ENCODE peak calls at places on chromosome 2, in seven cellular contexts. T is left ventricle myocardium inferior, Q is astrocyte of the spinal cord, B is lung, M is HCT116, F is AG04450, Z is right atrium auricular region. J is an unnamed sample.

GRCh38 chr2:16553222-16553621 is 112.4 kb downstream of the CYRIA start:
- DNase-seq in F (no peak), Q (peak; percentile 42), B (peak; percentile 45), Z (no peak), M (peak; percentile 32), T (no peak), J (peak; percentile 55)

GRCh38 chr2:16106619-16107018 is 166.3 kb downstream of the MYCN start:
- DNase-seq in Q (no peak), T (no peak), F (no peak), Z (no peak), M (no peak), B (no peak), J (no peak)

GRCh38 chr2:23954325-23955014 is 14.2 kb downstream of the UBXN2A start:
- DNase-seq in M (no peak), F (no peak), Q (no peak), T (no peak), Z (no peak), B (no peak), J (no peak)

GRCh38 chr2:181036848-181037603 is 56.6 kb downstream of the UBE2E3 start:
- DNase-seq in B (no peak), M (no peak), Z (no peak), F (peak; percentile 20), T (no peak), Q (peak; percentile 74), J (no peak)

GRCh38 chr2:25294573-25295462 is 46.9 kb downstream of the DNMT3A start:
- DNase-seq in Z (peak; percentile 75), T (peak; percentile 83), F (no peak), Q (peak; percentile 35), M (peak; percentile 12), B (peak; percentile 84), J (no peak)

GRCh38 chr2:134933732-134934131 is 15.1 kb downstream of the CCNT2 start:
- DNase-seq in Z (no peak), B (no peak), Q (no peak), M (no peak), T (no peak), F (no peak), J (no peak)

GRCh38 chr2:183032200-183032794 is 6.0 kb downstream of the NCKAP1 start:
- DNase-seq in T (no peak), Q (peak; percentile 17), Z (no peak), B (no peak), F (no peak), M (no peak), J (no peak)

GRCh38 chr2:236862526-236862925 is 223.2 kb upstream of the COPS8 start:
- DNase-seq in B (peak; percentile 13), M (no peak), Z (peak; percentile 47), F (no peak), T (no peak), Q (no peak), J (no peak)

GRCh38 chr2:165499131-165499530 is 29.6 kb downstream of the CSRNP3 start:
- DNase-seq in Z (no peak), B (no peak), M (no peak), F (no peak), Q (no peak), T (no peak), J (no peak)

GRCh38 chr2:86087936-86088850 is 17.5 kb downstream of the POLR1A start:
- DNase-seq in B (no peak), T (no peak), F (no peak), Z (peak; percentile 52), Q (no peak), M (no peak), J (no peak)
- TF ChIP-seq CTCF in B (no peak), T (peak; percentile 29), F (peak; percentile 36), Z (no peak), Q (peak; percentile 49), M (peak; percentile 67), J (peak; percentile 66)

DNA sequence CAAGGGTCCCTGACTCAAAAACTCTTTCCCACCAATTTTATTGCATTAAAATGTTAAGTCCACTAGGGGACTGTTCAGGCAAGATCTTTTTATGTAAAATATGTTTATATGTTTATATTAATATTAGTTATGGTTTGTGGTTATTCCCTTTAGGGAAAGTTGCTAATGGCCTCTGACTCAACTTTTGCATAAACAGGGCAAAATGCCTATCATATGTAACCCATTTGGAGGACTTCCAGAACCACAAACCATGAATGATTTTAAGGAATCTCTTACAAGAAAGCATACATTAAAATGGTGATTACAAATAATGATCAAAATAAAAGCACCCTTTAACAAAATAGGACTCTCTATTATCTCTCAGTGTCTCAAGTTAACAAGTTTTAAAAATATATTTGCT is 1484.6 kb upstream of the ZEB2 start:
- DNase-seq in F (peak; percentile 30), Q (peak; percentile 83), Z (no peak), M (no peak), T (no peak), B (no peak), J (no peak)
- TF ChIP-seq CTCF in F (no peak), Q (no peak), Z (no peak), M (no peak), T (no peak), B (no peak), J (no peak)

DNA sequence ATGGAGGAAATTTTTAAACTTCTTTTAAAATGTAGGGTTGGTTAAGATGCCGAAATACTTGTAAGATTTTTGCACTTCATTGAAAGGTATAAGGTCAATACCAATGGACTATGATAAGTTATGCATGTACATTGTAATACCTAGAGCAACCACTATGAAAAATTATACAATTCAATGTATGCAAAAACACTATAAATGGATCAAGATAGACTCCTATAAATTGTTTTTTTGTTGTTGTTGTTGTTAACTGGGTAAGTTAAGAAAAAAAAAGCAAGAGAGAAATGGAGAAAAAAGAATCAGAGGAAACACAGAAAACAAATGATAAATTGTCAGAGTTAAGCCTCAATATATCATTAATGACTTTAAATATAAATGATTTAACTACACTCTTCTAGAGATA is 421.2 kb downstream of the TMEM182 start:
- DNase-seq in B (no peak), Q (no peak), M (no peak), T (no peak), F (no peak), Z (no peak), J (no peak)
- TF ChIP-seq CTCF in B (no peak), Q (no peak), M (no peak), T (no peak), F (no peak), Z (no peak), J (peak; percentile 80)

GRCh38 chr2:217638533-217638932 is 364.3 kb downstream of the TNS1 start:
- DNase-seq in F (no peak), M (no peak), Q (no peak), T (no peak), Z (no peak), B (no peak), J (no peak)
- TF ChIP-seq CTCF in F (no peak), M (no peak), Q (no peak), T (no peak), Z (no peak), B (no peak), J (no peak)

DNA sequence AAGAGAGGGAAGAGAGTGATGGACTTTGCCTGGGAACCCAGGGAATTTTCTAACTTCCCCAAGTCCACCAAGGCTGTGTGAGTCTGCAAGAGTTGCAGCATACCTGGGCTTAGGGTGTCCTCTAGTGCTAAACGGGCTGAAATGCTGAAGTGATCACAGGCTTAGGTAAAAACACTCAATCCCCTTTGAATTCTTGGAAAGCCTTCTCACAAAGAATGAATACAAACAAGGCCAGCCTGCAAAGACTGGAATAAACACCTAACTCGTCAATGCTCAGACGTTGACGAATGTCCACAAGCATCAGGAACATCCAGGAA is 30.0 kb upstream of the BMP10 start:
- DNase-seq in B (no peak), F (no peak), M (no peak), T (no peak), Q (no peak), Z (no peak), J (no peak)
- TF ChIP-seq CTCF in B (no peak), F (peak; percentile 45), M (no peak), T (no peak), Q (peak; percentile 31), Z (no peak), J (no peak)

GRCh38 chr2:162316590-162316989 is 1.9 kb downstream of the IFIH1 start:
- DNase-seq in B (no peak), Q (no peak), F (no peak), T (no peak), Z (no peak), M (no peak), J (no peak)

GRCh38 chr2:162317910-162318279 is 589 bp downstream of the IFIH1 start:
- DNase-seq in Q (no peak), F (no peak), Z (no peak), T (peak; percentile 15), M (no peak), B (peak; percentile 33), J (no peak)

GRCh38 chr2:162317058-162317742 is 1.3 kb downstream of the IFIH1 start:
- DNase-seq in Q (no peak), M (no peak), F (no peak), Z (no peak), T (no peak), B (no peak), J (no peak)

GRCh38 chr2:162312853-162313252 is 5.6 kb downstream of the IFIH1 start:
- DNase-seq in Z (no peak), F (no peak), Q (no peak), B (no peak), M (no peak), T (no peak), J (no peak)

GRCh38 chr2:162318280-162319222 is at the start of gene IFIH1:
- DNase-seq in B (peak; percentile 87), T (peak; percentile 78), Z (peak; percentile 92), F (peak; percentile 68), Q (peak; percentile 92), M (peak; percentile 66), J (no peak)
- TF ChIP-seq CTCF in B (peak; percentile 28), T (peak; percentile 43), Z (no peak), F (peak; percentile 57), Q (peak; percentile 63), M (peak; percentile 37), J (no peak)

GRCh38 chr2:65186872-65187851 is 40.5 kb upstream of the ACTR2 start:
- DNase-seq in Q (peak; percentile 79), F (peak; percentile 56), B (peak; percentile 81), T (peak; percentile 63), M (peak; percentile 43), Z (peak; percentile 88), J (peak; percentile 83)
- TF ChIP-seq CTCF in Q (peak; percentile 83), F (peak; percentile 92), B (peak; percentile 72), T (peak; percentile 87), M (peak; percentile 83), Z (peak; percentile 60), J (peak; percentile 73)

DNA sequence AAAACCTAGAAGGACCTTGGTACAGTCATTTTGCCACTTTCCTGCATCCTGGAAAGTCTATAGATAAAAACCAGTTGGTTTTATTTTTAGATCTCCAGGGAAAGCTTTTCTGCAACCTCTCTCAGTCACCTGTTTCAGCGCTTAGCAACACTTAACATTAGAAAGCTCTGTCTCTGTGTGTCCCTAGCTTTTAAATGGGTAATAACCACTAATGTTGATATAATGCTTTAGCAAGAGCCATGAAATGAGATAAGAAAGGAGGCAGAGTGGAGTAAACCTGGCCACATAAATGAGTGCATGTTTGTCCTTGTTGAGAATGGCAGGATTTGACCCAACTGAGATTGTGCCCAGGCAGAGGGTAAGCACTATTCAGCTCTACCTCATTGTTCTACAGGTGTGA is 44.8 kb downstream of the MARCHF4 start:
- DNase-seq in Q (no peak), M (no peak), T (no peak), F (no peak), B (no peak), Z (no peak), J (no peak)
- TF ChIP-seq CTCF in Q (no peak), M (no peak), T (no peak), F (no peak), B (no peak), Z (no peak), J (no peak)

GRCh38 chr2:35873921-35874320 is 481.7 kb upstream of the CRIM1 start:
- DNase-seq in B (no peak), M (no peak), F (no peak), Q (no peak), Z (no peak), T (no peak), J (no peak)
- TF ChIP-seq CTCF in B (no peak), M (no peak), F (no peak), Q (no peak), Z (no peak), T (no peak), J (peak; percentile 10)

J was measured in glutamatergic neuron.